ENCODE peak calls at places on chromosomes 6 and 20, in four cellular contexts. One of them, this sample, is unnamed.

GRCh38 chr6:33837971-33838665 is 34.3 kb upstream of the MLN start:
- DNase-seq in cardiac muscle cell: peak
- DNase-seq in choroid plexus epithelial cell: peak
- DNase-seq in lower leg skin: no peak
- DNase-seq in this sample: no peak

GRCh38 chr6:16249971-16250370 is 11.6 kb downstream of the GMPR start:
- DNase-seq in cardiac muscle cell: no peak
- DNase-seq in choroid plexus epithelial cell: no peak
- DNase-seq in lower leg skin: no peak
- DNase-seq in this sample: no peak

GRCh38 chr20:11429168-11429567 is 488.5 kb upstream of the BTBD3 start:
- DNase-seq in cardiac muscle cell: no peak
- DNase-seq in choroid plexus epithelial cell: no peak
- DNase-seq in lower leg skin: no peak
- DNase-seq in this sample: no peak

GRCh38 chr6:17035257-17035757 is 66.5 kb upstream of the STMND1 start:
- DNase-seq in cardiac muscle cell: no peak
- DNase-seq in choroid plexus epithelial cell: no peak
- DNase-seq in lower leg skin: no peak
- DNase-seq in this sample: no peak

GRCh38 chr6:125784365-125784764 is 6.4 kb upstream of the NCOA7 start:
- DNase-seq in cardiac muscle cell: peak
- DNase-seq in choroid plexus epithelial cell: peak
- DNase-seq in lower leg skin: no peak
- DNase-seq in this sample: no peak

GRCh38 chr6:87588756-87589407 is 905 bp downstream of the RARS2 start:
- DNase-seq in cardiac muscle cell: no peak
- DNase-seq in choroid plexus epithelial cell: no peak
- DNase-seq in lower leg skin: peak
- DNase-seq in this sample: no peak

GRCh38 chr6:72084992-72085569 is 198.7 kb downstream of the RIMS1 start:
- DNase-seq in cardiac muscle cell: peak
- DNase-seq in choroid plexus epithelial cell: peak
- DNase-seq in lower leg skin: no peak
- DNase-seq in this sample: no peak

GRCh38 chr6:89311853-89312531 is 3.1 kb downstream of the GABRR2 start:
- DNase-seq in cardiac muscle cell: peak
- DNase-seq in choroid plexus epithelial cell: peak
- DNase-seq in lower leg skin: peak
- DNase-seq in this sample: no peak

GRCh38 chr6:18530201-18530600 is 143.1 kb downstream of the RNF144B start:
- DNase-seq in cardiac muscle cell: no peak
- DNase-seq in choroid plexus epithelial cell: no peak
- DNase-seq in lower leg skin: no peak
- DNase-seq in this sample: no peak

GRCh38 chr6:12009904-12010634 is 2.0 kb upstream of the HIVEP1 start:
- DNase-seq in cardiac muscle cell: peak
- DNase-seq in choroid plexus epithelial cell: peak
- DNase-seq in lower leg skin: no peak
- DNase-seq in this sample: no peak

GRCh38 chr6:140858381-140858971 is 1274.2 kb upstream of the GJE1 start:
- DNase-seq in cardiac muscle cell: no peak
- DNase-seq in choroid plexus epithelial cell: no peak
- DNase-seq in lower leg skin: no peak
- DNase-seq in this sample: no peak

GRCh38 chr20:39878321-39878720 is 810.7 kb downstream of the MAFB start:
- DNase-seq in cardiac muscle cell: no peak
- DNase-seq in choroid plexus epithelial cell: no peak
- DNase-seq in lower leg skin: no peak
- DNase-seq in this sample: no peak

GRCh38 chr20:57655812-57656161 is 35.6 kb upstream of the ZBP1 start:
- DNase-seq in cardiac muscle cell: no peak
- DNase-seq in choroid plexus epithelial cell: no peak
- DNase-seq in lower leg skin: no peak
- DNase-seq in this sample: no peak

GRCh38 chr6:170174771-170175643 is 115.9 kb downstream of the DLL1 start:
- DNase-seq in cardiac muscle cell: no peak
- DNase-seq in choroid plexus epithelial cell: no peak
- DNase-seq in lower leg skin: peak
- DNase-seq in this sample: no peak

GRCh38 chr20:62453186-62453808 is 22.5 kb downstream of the GATA5 start:
- DNase-seq in cardiac muscle cell: no peak
- DNase-seq in choroid plexus epithelial cell: no peak
- DNase-seq in lower leg skin: no peak
- DNase-seq in this sample: no peak

GRCh38 chr6:115740907-115741306 is 319.8 kb downstream of the FRK start:
- DNase-seq in cardiac muscle cell: no peak
- DNase-seq in choroid plexus epithelial cell: no peak
- DNase-seq in lower leg skin: no peak
- DNase-seq in this sample: no peak

GRCh38 chr6:117267766-117268534 is 2.6 kb downstream of the VGLL2 start:
- DNase-seq in cardiac muscle cell: no peak
- DNase-seq in choroid plexus epithelial cell: no peak
- DNase-seq in lower leg skin: no peak
- DNase-seq in this sample: no peak

GRCh38 chr6:36605560-36606391 is 11.6 kb downstream of the SRSF3 start:
- DNase-seq in cardiac muscle cell: peak
- DNase-seq in choroid plexus epithelial cell: peak
- DNase-seq in lower leg skin: peak
- DNase-seq in this sample: no peak

GRCh38 chr20:47432251-47433210 is 69.2 kb upstream of the NCOA3 start:
- DNase-seq in cardiac muscle cell: no peak
- DNase-seq in choroid plexus epithelial cell: no peak
- DNase-seq in lower leg skin: no peak
- DNase-seq in this sample: no peak

GRCh38 chr6:37160922-37161778 is 8.8 kb upstream of the PIM1 start:
- DNase-seq in cardiac muscle cell: peak
- DNase-seq in choroid plexus epithelial cell: peak
- DNase-seq in lower leg skin: no peak
- DNase-seq in this sample: peak

GRCh38 chr20:49785851-49786174 is 26.8 kb upstream of the SLC9A8 start:
- DNase-seq in cardiac muscle cell: no peak
- DNase-seq in choroid plexus epithelial cell: no peak
- DNase-seq in lower leg skin: no peak
- DNase-seq in this sample: no peak

GRCh38 chr20:22679197-22679596 is 94.8 kb upstream of the FOXA2 start:
- DNase-seq in cardiac muscle cell: no peak
- DNase-seq in choroid plexus epithelial cell: no peak
- DNase-seq in lower leg skin: no peak
- DNase-seq in this sample: no peak

GRCh38 chr6:1250489-1251197 is 61.3 kb upstream of the FOXQ1 start:
- DNase-seq in cardiac muscle cell: no peak
- DNase-seq in choroid plexus epithelial cell: peak
- DNase-seq in lower leg skin: peak
- DNase-seq in this sample: peak

GRCh38 chr6:143836150-143836549 is 7.0 kb upstream of the LTV1 start:
- DNase-seq in cardiac muscle cell: no peak
- DNase-seq in choroid plexus epithelial cell: no peak
- DNase-seq in lower leg skin: no peak
- DNase-seq in this sample: no peak

GRCh38 chr6:117817992-117818391 is 89.1 kb upstream of the SLC35F1 start:
- DNase-seq in cardiac muscle cell: no peak
- DNase-seq in choroid plexus epithelial cell: no peak
- DNase-seq in lower leg skin: no peak
- DNase-seq in this sample: no peak

GRCh38 chr20:47572105-47572729 is 70.5 kb downstream of the NCOA3 start:
- DNase-seq in cardiac muscle cell: no peak
- DNase-seq in choroid plexus epithelial cell: no peak
- DNase-seq in lower leg skin: no peak
- DNase-seq in this sample: no peak

GRCh38 chr6:10163159-10163962 is 251.5 kb downstream of the TFAP2A start:
- DNase-seq in cardiac muscle cell: no peak
- DNase-seq in choroid plexus epithelial cell: no peak
- DNase-seq in lower leg skin: peak
- DNase-seq in this sample: no peak

GRCh38 chr6:23316131-23316530 is 746.8 kb downstream of the HDGFL1 start:
- DNase-seq in cardiac muscle cell: peak
- DNase-seq in choroid plexus epithelial cell: peak
- DNase-seq in lower leg skin: no peak
- DNase-seq in this sample: no peak

GRCh38 chr20:37243076-37243936 is 18.3 kb downstream of the GHRH start:
- DNase-seq in cardiac muscle cell: no peak
- DNase-seq in choroid plexus epithelial cell: peak
- DNase-seq in lower leg skin: peak
- DNase-seq in this sample: no peak
- TF ChIP-seq CTCF in cardiac muscle cell: no peak
- TF ChIP-seq CTCF in choroid plexus epithelial cell: peak
- TF ChIP-seq CTCF in lower leg skin: no peak
- TF ChIP-seq CTCF in this sample: no peak

GRCh38 chr6:35391240-35391968 is 49.0 kb downstream of the PPARD start:
- DNase-seq in cardiac muscle cell: peak
- DNase-seq in choroid plexus epithelial cell: peak
- DNase-seq in lower leg skin: no peak
- DNase-seq in this sample: peak
- TF ChIP-seq CTCF in cardiac muscle cell: no peak
- TF ChIP-seq CTCF in choroid plexus epithelial cell: peak
- TF ChIP-seq CTCF in lower leg skin: no peak
- TF ChIP-seq CTCF in this sample: no peak

DNA sequence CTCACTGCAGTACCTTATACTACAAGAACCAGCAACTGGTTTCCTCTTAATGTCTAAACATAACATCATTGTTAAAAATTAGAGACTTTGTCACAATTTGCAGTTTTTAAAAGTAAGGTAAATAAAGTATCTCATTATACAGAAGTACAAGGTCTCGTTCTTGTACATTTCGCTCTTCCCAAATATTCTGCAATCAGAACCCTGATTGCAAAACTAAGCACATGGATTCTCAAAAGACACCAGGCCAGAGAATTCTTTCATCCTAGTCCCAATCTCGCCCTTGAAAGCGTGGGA is 370 bp upstream of the AKAP7 start:
- DNase-seq in cardiac muscle cell: no peak
- DNase-seq in choroid plexus epithelial cell: peak
- DNase-seq in lower leg skin: no peak
- DNase-seq in this sample: no peak
- TF ChIP-seq CTCF in cardiac muscle cell: no peak
- TF ChIP-seq CTCF in choroid plexus epithelial cell: no peak
- TF ChIP-seq CTCF in lower leg skin: no peak
- TF ChIP-seq CTCF in this sample: no peak

GRCh38 chr6:151904631-151905030 is 97.1 kb downstream of the ESR1 start:
- DNase-seq in cardiac muscle cell: no peak
- DNase-seq in choroid plexus epithelial cell: no peak
- DNase-seq in lower leg skin: no peak
- DNase-seq in this sample: no peak
- TF ChIP-seq CTCF in cardiac muscle cell: no peak
- TF ChIP-seq CTCF in choroid plexus epithelial cell: no peak
- TF ChIP-seq CTCF in lower leg skin: no peak
- TF ChIP-seq CTCF in this sample: no peak

GRCh38 chr6:21522773-21523490 is 70.6 kb upstream of the SOX4 start:
- DNase-seq in cardiac muscle cell: no peak
- DNase-seq in choroid plexus epithelial cell: no peak
- DNase-seq in lower leg skin: no peak
- DNase-seq in this sample: no peak
- TF ChIP-seq CTCF in cardiac muscle cell: no peak
- TF ChIP-seq CTCF in choroid plexus epithelial cell: peak
- TF ChIP-seq CTCF in lower leg skin: no peak
- TF ChIP-seq CTCF in this sample: no peak

GRCh38 chr6:144919573-144919972 is 634.4 kb downstream of the UTRN start:
- DNase-seq in cardiac muscle cell: no peak
- DNase-seq in choroid plexus epithelial cell: no peak
- DNase-seq in lower leg skin: no peak
- DNase-seq in this sample: no peak
- TF ChIP-seq CTCF in cardiac muscle cell: no peak
- TF ChIP-seq CTCF in choroid plexus epithelial cell: no peak
- TF ChIP-seq CTCF in lower leg skin: no peak
- TF ChIP-seq CTCF in this sample: no peak

DNA sequence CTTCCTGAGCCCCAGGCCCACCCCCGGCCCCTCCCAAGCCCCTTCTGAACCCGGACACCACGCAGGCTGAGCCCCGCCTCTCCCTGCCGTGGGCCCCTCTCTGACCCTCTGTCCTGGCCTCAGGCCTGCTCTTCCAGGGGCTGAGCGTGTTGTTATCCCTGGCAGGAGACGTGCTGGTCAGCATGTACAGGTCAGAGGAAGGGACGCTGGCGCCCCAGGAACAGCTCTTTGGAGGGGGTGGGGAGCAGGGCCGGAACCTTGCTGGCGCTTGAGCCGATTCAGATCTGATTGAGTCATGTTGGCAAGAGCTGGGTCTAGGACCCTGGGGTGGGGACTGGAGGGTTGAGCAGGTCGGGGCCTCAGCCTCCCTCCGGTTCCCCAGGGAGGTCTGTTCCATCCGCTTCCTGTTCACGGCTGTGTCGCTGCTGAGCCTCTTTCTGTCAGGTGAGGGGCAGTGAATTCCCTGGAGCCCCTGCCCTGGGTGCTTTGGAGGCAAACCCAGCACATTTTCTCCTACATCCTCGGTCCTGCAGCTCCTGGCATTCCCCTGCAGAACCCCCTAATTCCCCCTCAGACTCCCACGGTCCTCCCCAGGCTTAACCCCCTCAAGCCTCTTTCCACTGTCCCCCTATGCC is 1.9 kb downstream of the SPAG4 start:
- DNase-seq in cardiac muscle cell: peak
- DNase-seq in choroid plexus epithelial cell: peak
- DNase-seq in lower leg skin: peak
- DNase-seq in this sample: peak
- TF ChIP-seq CTCF in cardiac muscle cell: peak
- TF ChIP-seq CTCF in choroid plexus epithelial cell: peak
- TF ChIP-seq CTCF in lower leg skin: no peak
- TF ChIP-seq CTCF in this sample: peak

DNA sequence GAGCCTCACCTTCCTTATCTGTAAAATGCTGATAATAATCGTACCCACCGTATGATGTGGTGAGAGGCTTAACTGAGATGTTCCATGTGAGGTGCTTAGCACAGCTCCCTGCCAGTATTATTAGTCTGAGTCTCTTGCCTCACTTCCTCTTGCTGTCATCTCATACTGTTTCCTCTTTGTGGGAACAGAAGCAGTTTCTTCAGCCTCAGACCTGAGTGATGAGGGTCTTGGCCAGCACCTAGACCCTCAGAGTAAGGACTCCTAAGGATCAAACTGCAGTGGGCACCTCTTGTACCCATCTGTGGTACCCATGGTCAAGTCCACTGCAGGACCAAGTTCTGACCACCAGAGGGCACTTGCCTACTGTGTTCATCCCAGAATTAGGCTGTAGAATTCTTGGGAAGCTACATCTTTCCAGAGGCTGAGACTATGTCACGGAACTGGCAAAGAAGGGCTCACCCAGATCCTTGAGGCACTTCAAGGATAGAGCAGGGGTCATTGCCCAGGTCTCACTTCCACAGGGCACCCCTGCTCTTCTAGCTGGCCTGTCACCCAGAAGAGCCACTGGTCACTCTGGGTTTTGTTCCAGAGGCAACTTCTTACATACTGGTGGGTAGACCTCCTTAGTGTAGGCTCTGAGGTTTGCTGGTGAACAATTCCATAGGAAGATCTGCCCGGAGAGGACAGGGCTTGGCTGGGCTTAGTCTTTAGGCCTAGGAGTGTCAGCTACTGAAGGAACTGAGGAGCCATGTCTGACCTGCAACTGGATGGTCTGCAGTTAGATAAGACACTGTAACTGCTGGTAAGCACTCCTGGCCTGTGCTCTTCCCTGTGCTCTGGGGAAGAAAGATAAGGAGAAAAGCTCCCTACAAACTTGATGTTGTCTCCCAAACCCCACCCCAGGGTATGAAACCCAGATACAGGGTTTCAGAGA is 20.6 kb upstream of the SGK2 start:
- DNase-seq in cardiac muscle cell: peak
- DNase-seq in choroid plexus epithelial cell: peak
- DNase-seq in lower leg skin: peak
- DNase-seq in this sample: peak
- TF ChIP-seq CTCF in cardiac muscle cell: peak
- TF ChIP-seq CTCF in choroid plexus epithelial cell: peak
- TF ChIP-seq CTCF in lower leg skin: no peak
- TF ChIP-seq CTCF in this sample: peak

This sample was measured in AG09309.